ENCODE peak calls at places on chromosomes 6 and 20, in four cellular contexts. X is uterus, E is IMR-90, R is heart left ventricle. K is an unnamed sample.

GRCh38 chr6:14286634-14287428 is 169.3 kb downstream of the CD83 start:
- DNase-seq in E (no peak), R (no peak), X (no peak), K (no peak)

GRCh38 chr6:116246089-116246488 is 7.8 kb downstream of the TSPYL4 start:
- DNase-seq in R (no peak), X (no peak), E (peak; percentile 87), K (no peak)

GRCh38 chr20:38776363-38776762 is 28.1 kb downstream of the ACTR5 start:
- DNase-seq in E (no peak), X (no peak), R (no peak), K (no peak)

GRCh38 chr6:1296542-1296941 is 15.4 kb upstream of the FOXQ1 start:
- DNase-seq in E (peak; percentile 66), R (no peak), X (no peak), K (no peak)

GRCh38 chr6:96975848-96976247 is 51.3 kb downstream of the KLHL32 start:
- DNase-seq in R (no peak), E (no peak), X (no peak), K (no peak)

GRCh38 chr20:53011640-53012039 is 39.5 kb downstream of the TSHZ2 start:
- DNase-seq in X (no peak), R (no peak), E (no peak), K (no peak)

GRCh38 chr6:3427740-3428085 is 29.1 kb downstream of the SLC22A23 start:
- DNase-seq in R (peak; percentile 27), E (no peak), X (peak; percentile 38), K (peak; percentile 50)

GRCh38 chr6:106847116-106847515 is 127.4 kb downstream of the CD24 start:
- DNase-seq in X (no peak), R (no peak), E (no peak), K (no peak)

GRCh38 chr6:168514216-168514615 is 73.2 kb downstream of the SMOC2 start:
- DNase-seq in E (no peak), X (peak; percentile 74), R (peak; percentile 78), K (no peak)

GRCh38 chr20:58839474-58839874 is 11.2 kb downstream of the GNAS-AS1 start:
- DNase-seq in X (no peak), E (peak; percentile 24), R (no peak), K (peak; percentile 59)

GRCh38 chr6:158895661-158896060 is 76.5 kb upstream of the EZR start:
- DNase-seq in X (no peak), R (no peak), E (no peak), K (no peak)

DNA sequence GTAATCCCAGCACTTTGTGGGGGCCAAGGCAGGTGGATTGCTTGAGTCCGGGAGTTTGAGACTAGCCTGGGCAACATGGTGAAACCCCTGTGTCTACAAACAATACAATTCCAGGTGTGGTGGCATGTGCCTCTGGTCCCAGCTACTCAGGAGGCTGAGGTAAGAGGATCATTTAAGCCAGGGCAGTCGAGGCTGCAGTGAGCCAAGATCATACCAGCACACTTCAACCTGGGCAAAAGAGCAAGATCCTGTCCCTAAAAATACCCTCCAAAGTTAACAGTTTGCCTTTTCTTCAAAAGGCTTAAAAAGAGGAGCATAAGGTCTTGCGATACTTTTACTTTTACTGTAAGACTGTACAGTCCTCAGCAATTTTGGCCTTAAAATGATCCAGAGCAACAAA is 10.7 kb upstream of the SPTLC3 start:
- DNase-seq in R (no peak), E (no peak), X (no peak), K (no peak)
- TF ChIP-seq POLR2A in R (no peak), E (no peak), X (no peak), K (no peak)

DNA sequence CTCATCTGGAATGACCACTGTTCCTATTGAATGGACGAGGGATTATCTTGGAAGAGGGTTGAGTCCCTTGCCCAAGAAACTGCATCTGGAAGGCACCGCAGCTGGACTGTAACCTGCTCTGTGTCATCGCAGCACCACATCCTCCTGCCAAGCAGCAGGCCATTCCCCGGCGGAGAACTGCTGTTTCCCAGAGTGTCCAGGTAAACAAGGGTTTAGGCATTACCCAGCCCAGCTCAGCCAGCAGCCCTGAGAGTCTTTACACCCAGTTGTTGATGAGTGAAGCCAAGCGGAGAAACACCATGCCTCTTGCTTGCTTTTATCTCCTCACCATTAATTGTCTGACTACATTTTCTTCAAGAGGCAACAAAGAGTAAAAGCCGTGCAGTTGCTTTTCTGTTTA is 104.1 kb downstream of the CDH4 start:
- DNase-seq in E (no peak), X (no peak), R (no peak), K (no peak)
- TF ChIP-seq POLR2A in E (no peak), X (no peak), R (no peak), K (no peak)

DNA sequence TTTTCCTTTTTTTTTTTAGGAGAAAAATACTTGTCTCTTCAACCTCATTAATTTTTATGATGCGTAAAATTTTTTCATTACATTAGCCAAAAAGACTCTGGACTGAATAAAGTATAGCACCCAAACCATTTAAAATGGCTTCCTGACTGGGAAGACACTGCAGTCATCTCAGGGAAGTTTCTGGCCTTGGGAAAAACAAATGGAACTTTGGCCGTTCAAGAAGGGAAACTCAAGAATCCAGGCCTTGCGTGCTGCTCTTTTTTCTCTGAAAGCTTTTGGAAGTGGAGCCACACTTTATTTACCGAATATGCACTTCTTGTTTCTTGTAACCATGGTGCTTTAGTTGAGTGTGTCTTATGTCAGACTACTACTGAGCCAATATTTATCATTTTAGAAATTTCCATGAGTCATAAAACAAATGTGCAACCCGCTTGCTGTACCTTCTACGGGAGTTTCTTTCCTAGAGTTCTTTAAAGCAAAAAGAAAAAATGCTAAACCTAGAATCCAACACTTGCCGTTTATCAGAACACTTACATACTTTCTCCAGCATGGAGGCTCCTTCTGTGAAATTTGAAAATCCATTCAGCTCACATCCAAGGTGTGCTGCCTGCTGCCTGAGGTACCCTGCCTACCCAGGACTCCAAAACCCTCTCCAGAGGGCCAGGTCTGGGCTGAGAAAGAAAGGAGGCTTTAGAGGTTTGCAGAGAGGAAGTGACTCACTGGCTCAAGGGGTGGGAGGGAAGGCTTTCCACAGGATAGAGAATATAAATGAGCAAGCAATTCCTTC is 11.5 kb upstream of the DSTN start:
- DNase-seq in R (peak; percentile 63), X (peak; percentile 67), E (peak; percentile 91), K (peak; percentile 70)
- TF ChIP-seq POLR2A in R (no peak), X (peak; percentile 44), E (peak; percentile 91), K (peak; percentile 66)

DNA sequence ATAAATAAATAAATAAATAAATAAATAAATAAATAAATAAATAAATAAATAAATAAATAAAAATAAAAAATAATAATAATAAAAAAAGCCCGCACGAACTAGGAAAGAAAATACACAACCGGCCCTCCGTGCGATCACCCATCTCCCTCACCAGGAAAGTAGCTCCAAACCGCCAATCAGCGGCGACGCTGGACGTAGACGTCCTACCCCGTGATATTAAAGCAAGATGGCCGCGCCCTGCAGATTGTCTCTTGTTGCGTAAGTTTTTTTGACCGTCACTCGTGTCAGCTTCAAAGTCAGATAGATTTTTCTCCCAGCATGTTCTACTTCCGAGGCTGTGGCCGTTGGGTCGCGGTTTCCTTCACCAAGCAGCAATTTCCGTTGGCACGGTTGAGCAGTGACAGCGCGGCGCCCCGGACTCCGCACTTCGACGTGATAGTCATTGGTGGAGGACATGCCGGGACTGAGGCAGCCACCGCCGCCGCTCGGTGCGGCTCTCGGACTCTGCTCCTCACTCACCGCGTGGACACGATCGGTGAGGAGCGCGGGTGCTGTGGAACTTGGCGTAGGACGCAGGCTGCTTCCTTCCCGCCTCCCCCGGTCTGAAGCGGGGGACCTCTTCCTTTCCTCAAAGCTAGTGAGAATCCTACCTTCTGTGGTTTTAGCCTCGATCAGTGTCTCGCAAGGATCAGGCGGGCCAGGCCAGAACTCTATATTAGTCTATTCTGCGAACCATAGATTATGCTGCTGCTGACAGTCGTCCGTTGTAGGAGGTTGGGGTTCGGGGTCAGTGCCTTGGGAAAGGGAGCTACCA is at the start of gene MTO1:
- DNase-seq in R (peak; percentile 89), E (peak; percentile 90), X (peak; percentile 82), K (peak; percentile 82)
- TF ChIP-seq POLR2A in R (no peak), E (peak; percentile 57), X (peak; percentile 38), K (peak; percentile 55)

GRCh38 chr6:42879372-42880239 is at the start of gene RPL7L1:
- DNase-seq in E (peak; percentile 87), R (peak; percentile 86), X (peak; percentile 79), K (peak; percentile 73)
- TF ChIP-seq POLR2A in E (peak; percentile 95), R (no peak), X (peak; percentile 50), K (peak; percentile 71)